ENCODE peak calls at places on chromosomes 3 and 15, in ten cellular contexts. X, V, B, D, J, E, R, S, U and H are unnamed samples.

GRCh38 chr3:136750209-136750921 is 1.8 kb downstream of the STAG1 start:
- DNase-seq in X (no peak), V (no peak), B (peak; percentile 11), D (no peak), J (no peak), E (no peak), R (no peak), S (no peak), U (peak; percentile 25), H (no peak)

GRCh38 chr3:46668591-46668990 is 24.9 kb downstream of the ALS2CL start:
- DNase-seq in X (peak; percentile 43), V (peak; percentile 4), B (no peak), D (no peak), J (no peak), E (no peak), R (no peak), S (no peak), U (no peak), H (peak; percentile 3)

GRCh38 chr3:58497074-58497473 is 5.2 kb downstream of the KCTD6 start:
- DNase-seq in X (no peak), V (no peak), B (no peak), D (no peak), J (no peak), E (no peak), R (no peak), S (peak; percentile 20), U (peak; percentile 8), H (no peak)

GRCh38 chr15:52262364-52262763 is 33.2 kb downstream of the MYO5C start:
- DNase-seq in X (no peak), V (no peak), B (no peak), D (no peak), J (no peak), E (no peak), R (no peak), S (no peak), U (peak; percentile 22), H (no peak)

GRCh38 chr3:189455009-189455408 is 176.2 kb upstream of the TP63 start:
- DNase-seq in X (no peak), V (no peak), B (no peak), D (no peak), J (no peak), E (no peak), R (no peak), S (no peak), U (no peak), H (no peak)

GRCh38 chr3:196660381-196661166 is 21.1 kb downstream of the NRROS start:
- DNase-seq in X (no peak), V (no peak), B (peak; percentile 96), D (no peak), J (no peak), E (no peak), R (peak; percentile 76), S (no peak), U (no peak), H (no peak)

GRCh38 chr3:100057716-100058575 is 56.4 kb downstream of the FILIP1L start:
- DNase-seq in X (no peak), V (no peak), B (no peak), D (no peak), J (no peak), E (no peak), R (no peak), S (no peak), U (peak; percentile 32), H (no peak)

GRCh38 chr15:94327356-94327936 is 96.1 kb downstream of the MCTP2 start:
- DNase-seq in X (no peak), V (peak; percentile 22), B (peak; percentile 55), D (no peak), J (no peak), E (no peak), R (no peak), S (no peak), U (peak; percentile 33), H (peak; percentile 38)

GRCh38 chr3:138812806-138813205 is 21.9 kb downstream of the PIK3CB start:
- DNase-seq in X (no peak), V (no peak), B (no peak), D (no peak), J (no peak), E (no peak), R (no peak), S (no peak), U (peak; percentile 15), H (no peak)

GRCh38 chr3:181629029-181629428 is 82.7 kb upstream of the SOX2 start:
- DNase-seq in X (no peak), V (no peak), B (no peak), D (no peak), J (no peak), E (no peak), R (no peak), S (no peak), U (no peak), H (peak; percentile 4)

GRCh38 chr3:64509216-64509615 is 178.6 kb downstream of the ADAMTS9 start:
- DNase-seq in X (no peak), V (no peak), B (no peak), D (no peak), J (no peak), E (no peak), R (no peak), S (no peak), U (no peak), H (no peak)

GRCh38 chr15:99436472-99437314 is 129.1 kb upstream of the MEF2A start:
- DNase-seq in X (peak; percentile 60), V (no peak), B (no peak), D (no peak), J (no peak), E (no peak), R (no peak), S (no peak), U (no peak), H (no peak)

GRCh38 chr3:197736491-197737318 is at the start of gene RUBCN:
- DNase-seq in X (peak; percentile 98), V (peak; percentile 95), B (peak; percentile 98), D (peak; percentile 80), J (peak; percentile 91), E (peak; percentile 94), R (peak; percentile 94), S (peak; percentile 77), U (peak; percentile 95), H (peak; percentile 97)

GRCh38 chr15:29690765-29691475 is 131.3 kb downstream of the TJP1 start:
- DNase-seq in X (no peak), V (no peak), B (no peak), D (no peak), J (no peak), E (no peak), R (no peak), S (no peak), U (peak; percentile 24), H (no peak)

GRCh38 chr3:161310649-161311423 is 60.5 kb downstream of the SPTSSB start:
- DNase-seq in X (no peak), V (no peak), B (no peak), D (no peak), J (peak; percentile 32), E (peak; percentile 78), R (no peak), S (no peak), U (no peak), H (no peak)

GRCh38 chr15:65303687-65304392 is 637 bp upstream of the RNU5B-1 start:
- DNase-seq in X (peak; percentile 73), V (no peak), B (peak; percentile 52), D (peak; percentile 53), J (peak; percentile 71), E (no peak), R (no peak), S (no peak), U (peak; percentile 64), H (peak; percentile 39)

GRCh38 chr3:48086736-48087470 is 70.7 kb upstream of the MAP4 start:
- DNase-seq in X (no peak), V (peak; percentile 49), B (no peak), D (no peak), J (no peak), E (no peak), R (no peak), S (no peak), U (peak; percentile 93), H (peak; percentile 25)

GRCh38 chr15:69317392-69317841 is 18.7 kb downstream of the PAQR5 start:
- DNase-seq in X (no peak), V (no peak), B (no peak), D (no peak), J (no peak), E (no peak), R (no peak), S (no peak), U (no peak), H (no peak)

GRCh38 chr3:21745971-21746370 is 5.0 kb downstream of the ZNF385D start:
- DNase-seq in X (no peak), V (no peak), B (no peak), D (no peak), J (no peak), E (no peak), R (no peak), S (no peak), U (peak; percentile 18), H (no peak)

GRCh38 chr3:141537866-141538265 is 51.0 kb downstream of the RASA2 start:
- DNase-seq in X (no peak), V (no peak), B (no peak), D (no peak), J (no peak), E (no peak), R (no peak), S (no peak), U (no peak), H (no peak)

GRCh38 chr3:177294221-177294620 is 96.9 kb upstream of the TBL1XR1 start:
- DNase-seq in X (no peak), V (peak; percentile 55), B (no peak), D (no peak), J (no peak), E (no peak), R (no peak), S (no peak), U (peak; percentile 45), H (peak; percentile 56)

GRCh38 chr3:171095063-171095462 is 68.5 kb upstream of the SLC2A2 start:
- DNase-seq in X (no peak), V (no peak), B (no peak), D (no peak), J (no peak), E (no peak), R (peak; percentile 42), S (no peak), U (no peak), H (no peak)

GRCh38 chr3:98600412-98601095 is 7.1 kb upstream of the CPOX start:
- DNase-seq in X (no peak), V (no peak), B (no peak), D (no peak), J (no peak), E (no peak), R (no peak), S (no peak), U (no peak), H (no peak)

GRCh38 chr3:61685755-61686154 is 124.4 kb downstream of the PTPRG start:
- DNase-seq in X (no peak), V (no peak), B (peak; percentile 7), D (no peak), J (no peak), E (no peak), R (peak; percentile 60), S (no peak), U (no peak), H (no peak)

GRCh38 chr3:110881069-110881468 is 190.5 kb upstream of the NECTIN3 start:
- DNase-seq in X (peak; percentile 47), V (no peak), B (peak; percentile 68), D (no peak), J (no peak), E (no peak), R (peak; percentile 93), S (no peak), U (peak; percentile 15), H (peak; percentile 30)

GRCh38 chr3:98188553-98188952 is 22.1 kb downstream of the OR5H15 start:
- DNase-seq in X (no peak), V (no peak), B (no peak), D (no peak), J (no peak), E (peak; percentile 18), R (no peak), S (no peak), U (no peak), H (no peak)

GRCh38 chr3:49883992-49884391 is 14.3 kb upstream of the CAMKV start:
- DNase-seq in X (no peak), V (no peak), B (no peak), D (no peak), J (no peak), E (no peak), R (no peak), S (no peak), U (peak; percentile 31), H (no peak)

GRCh38 chr15:39704684-39705083 is 78.0 kb downstream of the FSIP1 start:
- DNase-seq in X (no peak), V (no peak), B (no peak), D (no peak), J (no peak), E (no peak), R (no peak), S (no peak), U (peak; percentile 70), H (peak; percentile 18)